ENCODE peak calls at places on chromosome 3, in seven cellular contexts. Q, F, J, C, Z, G and Y are unnamed samples.

GRCh38 chr3:194296448-194296831 is 54.7 kb downstream of the CPN2 start:
- DNase-seq in Q (no peak), F (no peak), J (peak), C (no peak), Z (peak), G (no peak), Y (no peak)

GRCh38 chr3:143243686-143244085 is 124.1 kb downstream of the CHST2 start:
- DNase-seq in Q (no peak), F (no peak), J (no peak), C (no peak), Z (no peak), G (no peak), Y (no peak)

GRCh38 chr3:45026957-45027356 is 854 bp downstream of the CLEC3B start:
- DNase-seq in Q (peak), F (no peak), J (no peak), C (no peak), Z (peak), G (no peak), Y (no peak)

GRCh38 chr3:128322030-128323022 is 144.4 kb downstream of the DNAJB8 start:
- DNase-seq in Q (no peak), F (peak), J (peak), C (peak), Z (peak), G (peak), Y (no peak)

GRCh38 chr3:12193485-12194165 is 34.9 kb upstream of the TIMP4 start:
- DNase-seq in Q (peak), F (no peak), J (no peak), C (no peak), Z (peak), G (peak), Y (peak)

GRCh38 chr3:58169371-58169770 is 41.4 kb downstream of the DNASE1L3 start:
- DNase-seq in Q (no peak), F (no peak), J (no peak), C (no peak), Z (no peak), G (no peak), Y (no peak)

GRCh38 chr3:113698891-113699465 is 2.5 kb upstream of the USF3 start:
- DNase-seq in Q (peak), F (no peak), J (peak), C (no peak), Z (no peak), G (no peak), Y (no peak)

GRCh38 chr3:51933471-51934138 is 8.1 kb downstream of the RRP9 start:
- DNase-seq in Q (no peak), F (no peak), J (no peak), C (no peak), Z (no peak), G (no peak), Y (no peak)

GRCh38 chr3:45890405-45890804 is 4.1 kb downstream of the CCR9 start:
- DNase-seq in Q (peak), F (peak), J (no peak), C (peak), Z (no peak), G (no peak), Y (no peak)

GRCh38 chr3:43996379-43997301 is 245.0 kb upstream of the TOPAZ1 start:
- DNase-seq in Q (no peak), F (no peak), J (peak), C (no peak), Z (peak), G (no peak), Y (no peak)

GRCh38 chr3:98581474-98581873 is 11.9 kb downstream of the CPOX start:
- DNase-seq in Q (no peak), F (no peak), J (no peak), C (no peak), Z (no peak), G (no peak), Y (no peak)

GRCh38 chr3:18436213-18436612 is 11.1 kb upstream of the SATB1 start:
- DNase-seq in Q (no peak), F (no peak), J (peak), C (no peak), Z (no peak), G (no peak), Y (no peak)

GRCh38 chr3:157120071-157120892 is 39.7 kb downstream of the CCNL1 start:
- DNase-seq in Q (peak), F (no peak), J (peak), C (no peak), Z (no peak), G (no peak), Y (no peak)

GRCh38 chr3:16060945-16061344 is 113.5 kb upstream of the GALNT15 start:
- DNase-seq in Q (no peak), F (no peak), J (no peak), C (no peak), Z (peak), G (no peak), Y (no peak)

GRCh38 chr3:156161172-156161571 is 40.8 kb downstream of the KCNAB1 start:
- DNase-seq in Q (no peak), F (no peak), J (no peak), C (peak), Z (peak), G (no peak), Y (no peak)

GRCh38 chr3:115232167-115232566 is 85.1 kb upstream of the ZBTB20 start:
- DNase-seq in Q (no peak), F (no peak), J (no peak), C (no peak), Z (no peak), G (no peak), Y (no peak)

GRCh38 chr3:171809513-171810277 is 588 bp downstream of the PLD1 start:
- DNase-seq in Q (peak), F (no peak), J (peak), C (peak), Z (peak), G (peak), Y (peak)

GRCh38 chr3:111852540-111852939 is 6.5 kb upstream of the PHLDB2 start:
- DNase-seq in Q (no peak), F (no peak), J (no peak), C (no peak), Z (no peak), G (no peak), Y (no peak)

GRCh38 chr3:186923241-186923640 is 7.1 kb upstream of the ST6GAL1 start:
- DNase-seq in Q (no peak), F (no peak), J (no peak), C (no peak), Z (no peak), G (no peak), Y (no peak)

GRCh38 chr3:144011251-144011799 is 39.7 kb downstream of the DIPK2A start:
- DNase-seq in Q (no peak), F (no peak), J (no peak), C (no peak), Z (peak), G (no peak), Y (no peak)

GRCh38 chr3:172247525-172248274 is 200.6 kb downstream of the GHSR start:
- DNase-seq in Q (no peak), F (no peak), J (no peak), C (no peak), Z (no peak), G (no peak), Y (no peak)

GRCh38 chr3:183845090-183845489 is 19.7 kb upstream of the MAP6D1 start:
- DNase-seq in Q (no peak), F (no peak), J (no peak), C (no peak), Z (peak), G (no peak), Y (no peak)

GRCh38 chr3:171248426-171249115 is 211.6 kb downstream of the TNIK start:
- DNase-seq in Q (no peak), F (no peak), J (no peak), C (no peak), Z (no peak), G (no peak), Y (no peak)

GRCh38 chr3:106703524-106703923 is 673.7 kb upstream of the CCDC54 start:
- DNase-seq in Q (no peak), F (no peak), J (no peak), C (no peak), Z (no peak), G (no peak), Y (no peak)

GRCh38 chr3:31968927-31969418 is 12.1 kb downstream of the OSBPL10 start:
- DNase-seq in Q (no peak), F (no peak), J (no peak), C (no peak), Z (peak), G (no peak), Y (no peak)

GRCh38 chr3:185822221-185822956 is 2.5 kb downstream of the IGF2BP2 start:
- DNase-seq in Q (no peak), F (peak), J (no peak), C (no peak), Z (peak), G (no peak), Y (no peak)

GRCh38 chr3:114093596-114093995 is 37.1 kb downstream of the QTRT2 start:
- DNase-seq in Q (no peak), F (no peak), J (no peak), C (no peak), Z (peak), G (no peak), Y (no peak)

GRCh38 chr3:53500165-53500777 is 5.9 kb downstream of the CACNA1D start:
- DNase-seq in Q (no peak), F (no peak), J (no peak), C (no peak), Z (no peak), G (no peak), Y (no peak)

GRCh38 chr3:5198986-5199731 is 11.7 kb downstream of the EDEM1 start:
- DNase-seq in Q (no peak), F (no peak), J (no peak), C (no peak), Z (no peak), G (no peak), Y (peak)

GRCh38 chr3:98893740-98894139 is 7.8 kb downstream of the DCBLD2 start:
- DNase-seq in Q (no peak), F (no peak), J (no peak), C (no peak), Z (peak), G (no peak), Y (no peak)